ENCODE peak calls at places on chromosomes 13 and 19, in nine cellular contexts. K is A549, X is HL-60, M is epithelial cell of prostate, U is breast epithelium, T is brain microvascular endothelial cell, E is PC-3, A is RWPE2, L is cardiac muscle cell. B is an unnamed sample.

GRCh38 chr19:13843104-13843921 is 33.6 kb upstream of the NANOS3 start:
- DNase-seq in K (no peak), X (no peak), M (no peak), U (peak; percentile 84), T (no peak), E (peak; percentile 92), A (peak; percentile 95), L (peak; percentile 74), B (peak; percentile 58)

GRCh38 chr19:41366089-41366488 is 2.1 kb upstream of the B9D2 start:
- DNase-seq in K (peak; percentile 78), X (no peak), M (no peak), U (no peak), T (no peak), E (no peak), A (no peak), L (no peak), B (no peak)

GRCh38 chr19:19997656-19998268 is 41.5 kb downstream of the ZNF682 start:
- DNase-seq in K (no peak), X (no peak), M (no peak), U (peak; percentile 60), T (no peak), E (no peak), A (no peak), L (no peak), B (peak; percentile 47)

GRCh38 chr19:49064029-49064629 is 489 bp downstream of the NTF4 start:
- DNase-seq in K (no peak), X (no peak), M (no peak), U (no peak), T (no peak), E (no peak), A (peak; percentile 90), L (no peak), B (peak; percentile 24)

GRCh38 chr13:47087841-47088240 is 191.0 kb upstream of the HTR2A start:
- DNase-seq in K (no peak), X (no peak), M (no peak), U (no peak), T (peak; percentile 63), E (no peak), A (no peak), L (peak; percentile 12), B (no peak)

GRCh38 chr19:18514800-18515682 is 6.8 kb downstream of the ELL start:
- DNase-seq in K (no peak), X (peak; percentile 69), M (no peak), U (no peak), T (peak; percentile 86), E (peak; percentile 35), A (no peak), L (peak; percentile 87), B (no peak)

GRCh38 chr19:50648659-50649058 is 586 bp upstream of the C19orf81 start:
- DNase-seq in K (no peak), X (no peak), M (no peak), U (no peak), T (no peak), E (no peak), A (no peak), L (no peak), B (no peak)

GRCh38 chr13:65959305-65959704 is 1270.8 kb downstream of the PCDH9 start:
- DNase-seq in K (no peak), X (no peak), M (peak; percentile 73), U (no peak), T (no peak), E (peak; percentile 88), A (no peak), L (no peak), B (no peak)

GRCh38 chr19:44609219-44609618 is 4.1 kb upstream of the IGSF23 start:
- DNase-seq in K (no peak), X (no peak), M (no peak), U (no peak), T (no peak), E (no peak), A (no peak), L (no peak), B (no peak)

GRCh38 chr13:105984236-105984635 is 551.2 kb downstream of the EFNB2 start:
- DNase-seq in K (no peak), X (no peak), M (no peak), U (no peak), T (no peak), E (peak; percentile 50), A (no peak), L (no peak), B (no peak)

GRCh38 chr13:55307909-55308308 is 1832.8 kb upstream of the PRR20A start:
- DNase-seq in K (no peak), X (no peak), M (no peak), U (no peak), T (no peak), E (peak; percentile 25), A (no peak), L (no peak), B (no peak)

GRCh38 chr13:104006625-104007061 is 940.4 kb upstream of the SLC10A2 start:
- DNase-seq in K (no peak), X (no peak), M (no peak), U (no peak), T (no peak), E (peak; percentile 21), A (no peak), L (peak; percentile 62), B (peak; percentile 31)

GRCh38 chr19:48836089-48837017 is at the start of gene HSD17B14:
- DNase-seq in K (no peak), X (no peak), M (no peak), U (no peak), T (peak; percentile 11), E (peak; percentile 41), A (no peak), L (peak; percentile 68), B (peak; percentile 67)

GRCh38 chr19:48210005-48210404 is 39.5 kb downstream of the ZSWIM9 start:
- DNase-seq in K (no peak), X (no peak), M (no peak), U (no peak), T (no peak), E (no peak), A (no peak), L (no peak), B (no peak)

GRCh38 chr13:62337109-62337880 is 921.6 kb upstream of the PCDH20 start:
- DNase-seq in K (no peak), X (no peak), M (no peak), U (no peak), T (no peak), E (no peak), A (no peak), L (no peak), B (peak; percentile 72)

GRCh38 chr13:65746522-65746921 is 1483.6 kb downstream of the PCDH9 start:
- DNase-seq in K (no peak), X (no peak), M (no peak), U (no peak), T (no peak), E (no peak), A (no peak), L (no peak), B (no peak)

GRCh38 chr19:33675501-33676124 is 53.9 kb downstream of the CHST8 start:
- DNase-seq in K (no peak), X (no peak), M (no peak), U (no peak), T (no peak), E (no peak), A (no peak), L (no peak), B (no peak)

GRCh38 chr13:65292488-65292901 is 1937.6 kb downstream of the PCDH9 start:
- DNase-seq in K (no peak), X (no peak), M (no peak), U (no peak), T (peak; percentile 90), E (peak; percentile 25), A (no peak), L (peak; percentile 79), B (peak; percentile 46)

GRCh38 chr13:77833331-77833863 is 85.2 kb downstream of the EDNRB start:
- DNase-seq in K (no peak), X (peak; percentile 78), M (no peak), U (no peak), T (no peak), E (no peak), A (no peak), L (peak; percentile 87), B (no peak)

GRCh38 chr13:87274209-87274819 is 396.9 kb upstream of the SLITRK5 start:
- DNase-seq in K (no peak), X (peak; percentile 1), M (peak; percentile 0), U (no peak), T (no peak), E (peak; percentile 69), A (no peak), L (peak; percentile 51), B (peak; percentile 25)

DNA sequence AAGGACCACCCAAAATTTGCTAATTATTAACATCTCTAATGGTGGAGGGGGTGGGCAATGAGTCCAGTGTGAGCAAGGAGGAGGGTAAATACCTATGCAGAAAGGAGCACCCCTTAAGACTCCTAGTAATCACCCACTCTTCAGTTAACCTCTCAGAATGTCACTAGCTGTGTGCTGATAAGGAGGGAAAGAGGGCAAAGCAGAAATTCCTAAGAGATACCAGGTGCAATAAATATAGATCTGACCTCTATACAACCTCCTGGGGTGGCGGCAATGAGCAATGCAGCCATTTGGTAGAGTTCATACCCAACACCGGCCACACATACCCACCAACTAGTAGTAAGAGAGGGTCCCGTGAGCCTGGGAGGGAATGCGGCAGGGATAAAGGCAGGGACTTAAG is 12.6 kb upstream of the DPY19L3 start:
- DNase-seq in K (no peak), X (no peak), M (no peak), U (no peak), T (no peak), E (no peak), A (no peak), L (no peak), B (no peak)
- H3K27ac ChIP-seq in K (no peak overlapping the region), X (no peak overlapping the region), M (no peak overlapping the region), U (no peak overlapping the region), T (no peak overlapping the region), E (no peak overlapping the region), A (no peak overlapping the region), L (peak overlapping the region; percentile 92), B (no peak overlapping the region)

DNA sequence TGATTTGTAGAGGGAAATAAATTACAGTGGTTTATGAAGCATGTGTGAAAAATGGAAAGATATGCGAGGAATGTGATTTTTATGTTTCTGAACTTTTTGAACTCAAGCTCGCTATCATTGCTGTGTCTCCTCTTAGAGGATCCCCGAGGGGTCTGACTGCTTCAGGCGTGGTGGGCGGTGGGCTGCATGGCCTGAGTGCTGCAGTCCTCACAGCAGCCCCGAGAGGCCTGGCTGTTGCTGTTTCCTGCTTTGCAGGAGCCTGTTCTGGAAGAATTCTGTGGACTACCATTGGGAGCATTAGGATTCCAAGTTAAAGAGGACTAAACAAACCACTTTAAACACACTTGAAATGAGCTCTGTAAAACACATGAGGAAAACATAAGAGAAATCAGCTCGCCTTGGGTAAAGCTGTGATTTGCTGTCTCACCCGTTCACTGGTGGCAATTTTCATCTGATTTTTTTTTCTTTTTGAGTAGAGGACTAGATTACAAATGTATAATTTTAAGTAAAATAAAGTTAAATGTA is 95.9 kb downstream of the ARHGEF7 start:
- DNase-seq in K (no peak), X (no peak), M (no peak), U (no peak), T (no peak), E (no peak), A (no peak), L (no peak), B (no peak)
- H3K27ac ChIP-seq in K (no peak overlapping the region), X (no peak overlapping the region), M (no peak overlapping the region), U (peak overlapping the region; percentile 30), T (peak overlapping the region; percentile 76), E (no peak overlapping the region), A (no peak overlapping the region), L (peak overlapping the region; percentile 77), B (peak overlapping the region; percentile 22)

GRCh38 chr19:10102787-10103236 is 334 bp upstream of the ANGPTL6 start:
- DNase-seq in K (no peak), X (no peak), M (no peak), U (no peak), T (no peak), E (no peak), A (no peak), L (no peak), B (peak; percentile 53)
- H3K27ac ChIP-seq in K (no peak overlapping the region), X (peak overlapping the region; percentile 95), M (no peak overlapping the region), U (no peak overlapping the region), T (no peak overlapping the region), E (no peak overlapping the region), A (no peak overlapping the region), L (no peak overlapping the region), B (no peak overlapping the region)

GRCh38 chr19:29004796-29005195 is 208.2 kb downstream of the UQCRFS1 start:
- DNase-seq in K (no peak), X (no peak), M (no peak), U (no peak), T (no peak), E (no peak), A (no peak), L (no peak), B (no peak)
- H3K27ac ChIP-seq in K (no peak overlapping the region), X (no peak overlapping the region), M (no peak overlapping the region), U (no peak overlapping the region), T (no peak overlapping the region), E (no peak overlapping the region), A (no peak overlapping the region), L (no peak overlapping the region), B (no peak overlapping the region)